ENCODE peak calls at places on chromosomes 7 and 10, in seven cellular contexts. A is HCT116, F is GM12878, D is SK-N-SH, X is K562, O is H1, I is HepG2. E is an unnamed sample.

GRCh38 chr7:143419880-143420279 is 11.2 kb upstream of the EPHA1 start:
- DNase-seq in I (no peak), X (no peak), D (no peak), F (no peak), A (no peak), O (no peak), E (no peak)

GRCh38 chr7:107874605-107875446 is 16.2 kb upstream of the DLD start:
- DNase-seq in A (peak), D (peak), I (peak), O (no peak), F (no peak), X (peak), E (peak)

GRCh38 chr7:24788956-24789576 is 31.8 kb upstream of the GSDME start:
- DNase-seq in F (no peak), I (no peak), X (no peak), D (no peak), O (no peak), A (no peak), E (no peak)

GRCh38 chr10:123512881-123513822 is 153.0 kb upstream of the GPR26 start:
- DNase-seq in X (no peak), D (peak), I (no peak), F (no peak), A (no peak), O (no peak), E (no peak)

GRCh38 chr7:140009735-140010134 is 53.0 kb downstream of the PARP12 start:
- DNase-seq in D (no peak), O (no peak), X (no peak), A (no peak), F (no peak), I (no peak), E (no peak)

GRCh38 chr7:134892963-134893362 is 93.3 kb upstream of the AGBL3 start:
- DNase-seq in I (peak), F (no peak), O (no peak), X (no peak), D (peak), A (no peak), E (no peak)

GRCh38 chr7:17564678-17565209 is 266.3 kb downstream of the AHR start:
- DNase-seq in F (no peak), D (no peak), A (no peak), I (no peak), X (no peak), O (no peak), E (no peak)

GRCh38 chr7:130825819-130826218 is 91.8 kb upstream of the KLF14 start:
- DNase-seq in O (no peak), I (no peak), X (no peak), A (no peak), F (no peak), D (no peak), E (no peak)

GRCh38 chr7:1558181-1558811 is 2.3 kb upstream of the TMEM184A start:
- DNase-seq in F (no peak), O (no peak), I (peak), X (no peak), D (peak), A (no peak), E (no peak)

GRCh38 chr7:23383225-23383624 is 84.1 kb downstream of the MALSU1 start:
- DNase-seq in D (no peak), O (no peak), X (no peak), F (no peak), I (no peak), A (no peak), E (no peak)

GRCh38 chr7:151690597-151690996 is 170.9 kb upstream of the RHEB start:
- DNase-seq in X (no peak), A (no peak), I (no peak), D (no peak), O (no peak), F (no peak), E (no peak)

GRCh38 chr10:74153123-74153522 is 2.1 kb downstream of the ADK start:
- DNase-seq in F (no peak), D (peak), I (peak), X (peak), O (no peak), A (peak), E (no peak)

GRCh38 chr7:2237109-2237602 is 4.4 kb upstream of the MAD1L1 start:
- DNase-seq in I (no peak), A (no peak), D (no peak), O (no peak), X (no peak), F (peak), E (no peak)

GRCh38 chr7:38656976-38657375 is 25.8 kb upstream of the AMPH start:
- DNase-seq in I (no peak), F (no peak), X (no peak), D (no peak), O (no peak), A (no peak), E (no peak)

GRCh38 chr10:132634241-132634946 is 96.8 kb downstream of the INPP5A start:
- DNase-seq in O (no peak), X (no peak), A (no peak), F (no peak), D (no peak), I (no peak), E (no peak)

GRCh38 chr10:103612462-103613365 is 119.2 kb downstream of the NEURL1 start:
- DNase-seq in D (no peak), X (peak), O (no peak), I (no peak), F (no peak), A (no peak), E (no peak)

GRCh38 chr7:158275711-158276413 is 311.8 kb downstream of the PTPRN2 start:
- DNase-seq in I (no peak), D (no peak), A (no peak), F (no peak), X (no peak), O (no peak), E (no peak)

GRCh38 chr7:4960363-4960762 is 1.4 kb upstream of the MMD2 start:
- DNase-seq in I (no peak), X (no peak), D (no peak), F (no peak), A (no peak), O (no peak), E (no peak)

GRCh38 chr7:143979359-143979758 is 20.8 kb upstream of the OR6B1 start:
- DNase-seq in A (no peak), D (no peak), I (peak), O (no peak), X (no peak), F (no peak), E (peak)

GRCh38 chr7:51303142-51303525 is 13.5 kb downstream of the COBL start:
- DNase-seq in A (no peak), F (no peak), O (no peak), D (no peak), I (no peak), X (no peak), E (no peak)

GRCh38 chr7:29454464-29454863 is 109.2 kb upstream of the PRR15 start:
- DNase-seq in X (no peak), A (no peak), I (no peak), F (no peak), D (no peak), O (no peak), E (no peak)

GRCh38 chr7:157952841-157953645 is 616.2 kb downstream of the DNAJB6 start:
- DNase-seq in O (no peak), X (no peak), A (no peak), F (no peak), D (no peak), I (no peak), E (no peak)

GRCh38 chr10:90418869-90419652 is 438.8 kb downstream of the HTR7 start:
- DNase-seq in X (no peak), D (no peak), O (no peak), I (peak), F (no peak), A (peak), E (peak)

GRCh38 chr10:113533801-113534200 is 19.1 kb upstream of the HABP2 start:
- DNase-seq in A (no peak), X (no peak), O (no peak), D (no peak), I (no peak), F (no peak), E (no peak)

GRCh38 chr10:48658243-48658888 is 26.3 kb upstream of the WDFY4 start:
- DNase-seq in A (peak), D (peak), X (peak), F (no peak), O (peak), I (peak), E (peak)

GRCh38 chr7:92685146-92686042 is 95.2 kb upstream of the FAM133B start:
- DNase-seq in A (no peak), F (no peak), D (no peak), I (no peak), X (no peak), O (no peak), E (no peak)

GRCh38 chr10:126058507-126058906 is 162.1 kb downstream of the FANK1 start:
- DNase-seq in D (peak), A (no peak), O (no peak), X (no peak), F (no peak), I (no peak), E (no peak)

GRCh38 chr7:47322731-47323130 is 259.2 kb downstream of the TNS3 start:
- DNase-seq in F (no peak), O (no peak), I (no peak), D (no peak), A (no peak), X (no peak), E (no peak)

GRCh38 chr10:78944658-78945333 is 124.0 kb upstream of the ZMIZ1 start:
- DNase-seq in X (no peak), O (no peak), A (no peak), I (no peak), D (no peak), F (no peak), E (no peak)

GRCh38 chr10:124715479-124715878 is 28.7 kb downstream of the FAM53B start:
- DNase-seq in X (no peak), F (no peak), O (no peak), A (no peak), I (no peak), D (no peak), E (no peak)

GRCh38 chr7:128268233-128268632 is 27.2 kb downstream of the LEP start:
- DNase-seq in O (no peak), X (no peak), A (no peak), I (no peak), D (no peak), F (no peak), E (no peak)

GRCh38 chr10:34955391-34955790 is 134.8 kb downstream of the CUL2 start:
- DNase-seq in X (no peak), I (no peak), O (no peak), D (no peak), A (no peak), F (no peak), E (no peak)

GRCh38 chr7:31775511-31775910 is 88.5 kb downstream of the PPP1R17 start:
- DNase-seq in A (no peak), I (no peak), X (no peak), O (no peak), F (no peak), D (no peak), E (no peak)

GRCh38 chr10:107653832-107654287 is 489.4 kb upstream of the SORCS1 start:
- DNase-seq in O (no peak), F (peak), X (no peak), A (no peak), I (no peak), D (no peak), E (no peak)

GRCh38 chr7:106064836-106065559 is 47.1 kb downstream of the SYPL1 start:
- DNase-seq in D (peak), A (peak), F (no peak), I (peak), O (no peak), X (peak), E (peak)

GRCh38 chr10:44564801-44565200 is 179.9 kb upstream of the CXCL12 start:
- DNase-seq in A (no peak), D (no peak), I (no peak), O (no peak), X (no peak), F (no peak), E (no peak)

GRCh38 chr10:29740981-29741545 is 106.3 kb upstream of the SVIL start:
- DNase-seq in D (peak), F (no peak), I (no peak), A (no peak), O (no peak), X (no peak), E (no peak)

GRCh38 chr10:1652151-1652550 is 85.2 kb downstream of the ADARB2 start:
- DNase-seq in O (no peak), A (no peak), D (peak), I (no peak), F (no peak), X (no peak), E (no peak)

GRCh38 chr7:101104799-101105198 is 19.5 kb downstream of the TRIM56 start:
- DNase-seq in O (no peak), A (no peak), F (no peak), D (no peak), I (no peak), X (no peak), E (no peak)
- TF ChIP-seq SIN3A in O (no peak), A (no peak), F (no peak), D (no peak), I (no peak), X (no peak), E (no peak)

GRCh38 chr10:101062231-101063161 is 707 bp downstream of the KAZALD1 start:
- DNase-seq in O (no peak), A (no peak), I (peak), F (no peak), D (peak), X (peak), E (no peak)

GRCh38 chr10:101061814-101062230 is at the start of gene KAZALD1:
- DNase-seq in F (no peak), A (no peak), X (no peak), O (no peak), D (no peak), I (no peak), E (no peak)

GRCh38 chr10:101063162-101063525 is 1.4 kb downstream of the KAZALD1 start:
- DNase-seq in X (no peak), F (no peak), I (no peak), D (no peak), A (no peak), O (no peak), E (no peak)

GRCh38 chr10:101060036-101060950 is 1.5 kb upstream of the KAZALD1 start:
- DNase-seq in A (peak), X (peak), O (no peak), I (peak), D (peak), F (peak), E (peak)

DNA sequence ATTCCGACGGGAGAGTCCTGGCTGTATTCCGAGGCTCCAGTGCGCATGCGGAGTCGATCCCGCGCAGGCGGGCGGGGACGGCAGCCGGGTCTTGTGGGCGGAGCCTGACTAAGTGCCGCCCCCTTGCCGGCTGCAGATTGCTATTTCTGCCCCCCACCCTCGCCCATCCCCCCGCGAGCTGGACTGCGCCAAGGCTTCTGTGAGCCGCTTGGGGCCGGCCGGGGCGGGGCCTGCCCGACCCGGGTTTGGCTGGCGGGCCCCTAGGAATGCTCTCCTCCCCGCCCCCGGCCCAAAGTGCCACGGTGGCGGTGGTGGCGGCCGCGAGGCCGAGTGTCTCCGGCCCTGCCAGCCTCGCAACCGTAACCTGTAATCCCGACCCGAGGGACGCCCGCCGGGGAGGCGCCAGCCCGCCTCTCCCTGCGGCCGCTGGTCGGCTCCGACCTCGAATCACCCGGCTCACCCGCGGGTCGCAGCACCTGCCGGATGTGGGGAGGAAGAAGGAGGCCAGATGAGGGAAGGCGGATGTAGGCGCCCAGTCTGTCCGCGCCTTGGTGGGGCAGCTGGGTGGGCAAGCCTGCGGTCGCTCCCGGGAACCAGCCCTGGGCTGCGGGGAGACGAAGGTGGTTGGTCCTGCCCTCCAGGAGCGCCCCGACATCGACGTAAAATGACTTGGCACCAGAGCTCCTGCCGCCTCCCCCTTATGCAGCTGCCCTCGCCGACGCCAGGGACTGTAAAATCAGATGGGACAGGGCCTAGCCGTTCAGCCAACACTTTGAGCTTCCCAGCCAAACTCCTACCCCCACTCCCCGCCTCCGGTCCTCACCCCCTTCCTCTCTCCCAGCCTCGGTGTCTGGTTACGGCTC is 607 bp upstream of the KAZALD1 start:
- DNase-seq in X (peak), A (peak), D (peak), O (peak), I (peak), F (peak), E (no peak)
- TF ChIP-seq POLR2AphosphoS5 in X (peak), A (peak), D (no peak), O (no peak), I (peak), F (no peak), E (peak)

GRCh38 chr10:62643612-62644587 is 160.6 kb upstream of the ADO start:
- DNase-seq in O (no peak), F (no peak), A (no peak), D (no peak), I (no peak), X (no peak), E (no peak)

GRCh38 chr10:62650411-62650810 is 154.1 kb upstream of the ADO start:
- DNase-seq in D (no peak), I (no peak), X (no peak), A (no peak), O (no peak), F (no peak), E (no peak)

GRCh38 chr10:62648941-62649340 is 155.6 kb upstream of the ADO start:
- DNase-seq in F (no peak), X (no peak), I (no peak), O (no peak), A (no peak), D (no peak), E (no peak)

GRCh38 chr10:62651341-62651740 is 153.2 kb upstream of the ADO start:
- DNase-seq in O (no peak), D (no peak), F (no peak), I (no peak), X (no peak), A (no peak), E (no peak)

DNA sequence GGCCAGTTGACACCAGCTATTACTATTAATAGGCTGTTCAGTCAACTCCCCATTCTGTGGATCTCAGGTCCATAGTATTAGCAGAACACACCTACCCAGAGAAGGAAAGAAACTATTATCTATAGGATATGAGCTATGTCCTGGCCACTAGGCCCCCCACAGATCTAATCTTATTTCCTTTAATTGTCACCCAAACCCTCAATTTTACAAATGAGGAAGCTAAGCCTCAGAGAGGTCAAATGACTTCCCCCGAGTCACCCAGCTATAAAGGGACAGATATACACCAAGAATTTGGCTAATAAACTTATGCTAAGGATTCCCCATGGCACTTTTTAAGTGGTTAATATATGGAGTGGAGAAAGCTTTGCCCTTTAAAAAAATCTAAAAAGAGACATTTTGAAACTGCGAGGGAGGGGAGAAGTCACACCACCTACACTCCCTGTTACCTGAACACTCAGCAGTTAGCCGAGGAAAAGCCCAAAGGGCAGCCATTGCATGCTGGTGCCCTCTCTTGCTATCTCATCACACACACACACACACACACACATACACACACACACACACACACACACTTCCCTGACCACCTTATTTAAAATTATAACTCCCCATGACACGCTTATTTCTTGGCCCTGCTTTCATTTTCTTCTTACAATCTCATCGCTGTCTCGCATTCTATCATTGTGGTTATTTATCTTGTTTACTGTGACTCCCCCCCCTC is 157.0 kb upstream of the ADO start:
- DNase-seq in F (no peak), D (no peak), O (no peak), I (no peak), A (no peak), X (no peak), E (no peak)
- TF ChIP-seq SIN3A in F (no peak), D (no peak), O (no peak), I (no peak), A (no peak), X (no peak), E (no peak)

GRCh38 chr10:117903854-117904253 is 142.9 kb downstream of the RAB11FIP2 start:
- DNase-seq in D (peak), X (no peak), I (no peak), A (no peak), F (no peak), O (no peak), E (no peak)
- TF ChIP-seq POLR2AphosphoS5 in D (no peak), X (no peak), I (no peak), A (no peak), F (no peak), O (no peak), E (no peak)